ENCODE peak calls at places on chromosome 21, in six cellular contexts. F, L, W, O, P and V are unnamed samples.
A peak's percentile ranks its signal among the peaks of the same experiment; 100 is the strongest.

GRCh38 chr21:22791376-22791775 is 1793.2 kb downstream of the NCAM2 start:
- DNase-seq in F (no peak), P (no peak), L (no peak), W (no peak), O (no peak), V (no peak)

GRCh38 chr21:42731264-42732032 is 78.0 kb downstream of the PDE9A start:
- DNase-seq in F (peak; percentile 83), W (peak; percentile 47), P (peak; percentile 76), O (no peak), L (no peak), V (no peak)

GRCh38 chr21:42384999-42385398 is 10.9 kb downstream of the TMPRSS3 start:
- DNase-seq in O (no peak), P (no peak), L (no peak), W (no peak), F (no peak), V (no peak)

GRCh38 chr21:28216976-28217523 is 775.6 kb downstream of the LTN1 start:
- DNase-seq in W (no peak), O (no peak), F (peak; percentile 46), P (no peak), L (no peak), V (no peak)

GRCh38 chr21:42820513-42821465 is 58.5 kb downstream of the WDR4 start:
- DNase-seq in L (no peak), P (no peak), W (no peak), O (no peak), F (no peak), V (no peak)

GRCh38 chr21:31142600-31142999 is 104.3 kb upstream of the KRTAP19-8 start:
- DNase-seq in W (no peak), F (peak; percentile 2), O (no peak), P (no peak), L (no peak), V (no peak)

GRCh38 chr21:33296156-33296555 is 28.6 kb upstream of the IFNAR1 start:
- DNase-seq in O (no peak), F (no peak), L (no peak), W (no peak), P (no peak), V (no peak)

GRCh38 chr21:35853321-35853922 is 206.9 kb downstream of the SETD4 start:
- DNase-seq in O (no peak), W (no peak), F (no peak), L (no peak), P (no peak), V (no peak)

GRCh38 chr21:29114765-29115164 is 15.7 kb upstream of the MAP3K7CL start:
- DNase-seq in W (no peak), F (peak; percentile 92), L (no peak), O (peak; percentile 41), P (no peak), V (no peak)

GRCh38 chr21:38898422-38899098 is 92.8 kb downstream of the ETS2 start:
- DNase-seq in P (no peak), L (no peak), W (no peak), F (peak; percentile 75), O (no peak), V (no peak)

GRCh38 chr21:39452207-39452964 is 616 bp downstream of the SH3BGR start:
- DNase-seq in O (peak; percentile 92), L (no peak), W (no peak), F (no peak), P (no peak), V (no peak)

GRCh38 chr21:43029785-43030184 is 45.9 kb downstream of the CBS start:
- DNase-seq in P (no peak), O (no peak), W (no peak), L (no peak), F (no peak), V (no peak)

GRCh38 chr21:29148535-29148934 is 18.1 kb downstream of the MAP3K7CL start:
- DNase-seq in O (peak; percentile 66), W (no peak), F (no peak), P (no peak), L (no peak), V (no peak)

GRCh38 chr21:27017251-27017650 is 50.4 kb upstream of the ADAMTS5 start:
- DNase-seq in L (no peak), O (peak; percentile 58), W (no peak), P (no peak), F (no peak), V (no peak)

GRCh38 chr21:29540289-29540688 is 241.6 kb downstream of the BACH1 start:
- DNase-seq in F (no peak), L (no peak), P (no peak), O (no peak), W (no peak), V (no peak)

GRCh38 chr21:44408226-44408625 is 47.1 kb upstream of the LRRC3 start:
- DNase-seq in P (no peak), W (no peak), L (no peak), O (no peak), F (no peak), V (no peak)

GRCh38 chr21:29025328-29025713 is 853 bp downstream of the USP16 start:
- DNase-seq in W (no peak), F (peak; percentile 17), O (no peak), P (no peak), L (no peak), V (no peak)

GRCh38 chr21:42818328-42818749 is 61.0 kb downstream of the WDR4 start:
- DNase-seq in F (peak; percentile 55), O (peak; percentile 46), L (peak; percentile 63), W (peak; percentile 59), P (no peak), V (peak; percentile 65)

GRCh38 chr21:15706686-15707085 is 23.1 kb upstream of the USP25 start:
- DNase-seq in F (peak; percentile 75), W (no peak), L (peak; percentile 31), P (no peak), O (peak; percentile 100), V (no peak)

GRCh38 chr21:43603230-43603626 is 56.1 kb downstream of the HSF2BP start:
- DNase-seq in W (no peak), P (no peak), F (no peak), L (no peak), O (no peak), V (no peak)

GRCh38 chr21:29077651-29078090 is 4.2 kb upstream of the CCT8 start:
- DNase-seq in O (peak; percentile 47), L (no peak), F (no peak), P (no peak), W (no peak), V (no peak)

GRCh38 chr21:42564561-42564971 is 50.9 kb downstream of the SLC37A1 start:
- DNase-seq in L (no peak), F (no peak), O (no peak), W (no peak), P (peak; percentile 47), V (peak; percentile 4)

GRCh38 chr21:38804617-38805281 is 980 bp upstream of the ETS2 start:
- DNase-seq in F (peak; percentile 76), L (peak; percentile 75), O (peak; percentile 50), W (peak; percentile 87), P (no peak), V (peak; percentile 81)

DNA sequence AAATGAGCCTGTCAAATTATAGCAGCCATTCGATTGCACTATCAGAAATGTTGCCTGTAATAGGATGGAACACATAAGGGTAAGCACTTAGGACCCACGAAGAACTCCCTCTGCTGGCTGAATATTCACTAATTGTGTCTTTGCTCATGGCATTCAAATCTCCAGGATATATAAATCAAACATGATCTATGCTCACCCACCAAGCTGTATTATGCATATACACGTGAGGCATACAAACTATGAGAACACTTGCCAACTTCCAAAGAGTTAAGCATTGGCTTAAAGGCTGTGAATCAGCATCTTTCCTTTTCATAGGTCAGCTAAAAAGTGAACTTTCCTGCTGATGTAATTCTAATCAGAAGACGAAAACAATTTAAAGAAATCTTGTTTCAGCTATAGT is 34.5 kb downstream of the TMPRSS15 start:
- DNase-seq in W (no peak), L (no peak), F (peak; percentile 65), O (peak; percentile 4), P (no peak), V (no peak)
- TF ChIP-seq CTCF in W (no peak), L (no peak), F (peak; percentile 20), O (no peak), P (no peak), V (peak; percentile 56)

DNA sequence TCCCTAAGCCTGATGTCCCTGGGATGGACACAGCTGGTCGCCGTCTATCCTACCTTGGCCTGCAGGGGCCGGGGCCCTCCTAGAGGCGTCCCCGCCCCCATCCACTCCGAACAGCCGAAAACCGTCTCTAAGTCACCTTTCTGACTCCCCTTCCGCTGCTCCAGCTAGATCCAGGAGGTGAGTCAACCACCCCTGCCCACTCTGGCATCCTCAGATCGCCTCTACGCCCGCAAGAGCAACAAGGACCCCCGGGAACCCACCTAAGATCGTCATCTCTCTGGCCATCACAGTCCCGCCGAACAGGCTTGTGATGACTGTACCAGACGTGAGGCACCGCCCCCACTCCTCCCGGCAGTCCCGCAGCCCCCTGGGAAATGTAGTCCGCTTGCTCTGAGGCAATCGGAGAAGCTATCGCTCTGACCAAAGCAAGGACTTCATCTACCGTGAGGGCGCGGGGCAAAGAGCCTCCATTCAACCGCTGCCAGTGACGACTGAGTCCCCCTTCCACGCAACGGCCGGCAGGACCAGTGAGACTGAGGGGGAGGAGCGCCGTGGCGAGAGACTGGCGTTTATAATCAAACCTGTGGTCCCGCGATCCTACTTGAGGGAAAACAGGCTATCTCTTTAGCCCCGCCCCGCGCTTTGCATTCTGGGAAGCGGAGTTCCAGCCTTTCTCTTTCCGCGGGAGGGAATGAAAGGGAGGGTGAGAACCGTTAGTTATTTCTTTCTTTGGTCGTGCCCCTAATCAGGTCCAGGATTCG is at the start of gene HSPA13:
- DNase-seq in L (peak; percentile 100), P (peak; percentile 99), O (peak; percentile 99), F (peak; percentile 100), W (peak; percentile 100), V (peak; percentile 98)
- TF ChIP-seq CTCF in L (no peak), P (no peak), O (no peak), F (no peak), W (no peak), V (no peak)

GRCh38 chr21:45515241-45516061 is 26.8 kb downstream of the SLC19A1 start:
- DNase-seq in W (no peak), P (peak; percentile 75), O (no peak), F (no peak), L (no peak), V (peak; percentile 64)
- TF ChIP-seq CTCF in W (no peak), P (no peak), O (no peak), F (no peak), L (no peak), V (no peak)

GRCh38 chr21:25506268-25506667 is 101.0 kb downstream of the MRPL39 start:
- DNase-seq in L (no peak), O (no peak), P (no peak), F (no peak), W (no peak), V (no peak)

GRCh38 chr21:25509862-25510261 is 97.4 kb downstream of the MRPL39 start:
- DNase-seq in O (no peak), W (no peak), F (no peak), L (no peak), P (no peak), V (no peak)

GRCh38 chr21:25506887-25507286 is 100.4 kb downstream of the MRPL39 start:
- DNase-seq in P (no peak), F (peak; percentile 70), L (no peak), W (no peak), O (peak; percentile 17), V (no peak)

GRCh38 chr21:25508364-25508763 is 98.9 kb downstream of the MRPL39 start:
- DNase-seq in O (no peak), L (no peak), P (no peak), W (no peak), F (no peak), V (no peak)

DNA sequence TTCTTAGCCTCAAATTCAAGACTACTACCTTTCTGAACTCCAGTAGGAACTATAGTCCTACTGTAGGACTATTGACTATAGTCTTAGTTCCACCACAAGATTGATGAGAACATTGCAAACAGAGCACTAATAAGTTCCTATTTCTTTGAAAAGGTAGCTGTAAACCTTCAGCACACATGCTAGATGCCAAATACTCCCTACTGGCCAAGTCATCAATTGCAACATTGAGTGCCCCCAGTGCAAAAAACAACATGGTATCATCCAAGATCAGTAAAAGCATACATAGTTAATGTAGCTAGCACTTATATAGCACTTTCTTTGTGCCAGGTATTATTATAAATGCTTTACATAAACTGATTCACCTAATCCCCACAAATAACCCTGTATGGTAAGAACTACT is 99.8 kb downstream of the MRPL39 start:
- DNase-seq in W (no peak), F (peak; percentile 50), O (no peak), P (no peak), L (no peak), V (no peak)
- TF ChIP-seq CTCF in W (no peak), F (no peak), O (no peak), P (no peak), L (no peak), V (peak; percentile 12)